ENCODE peak calls at places on chromosomes 12 and 14, in six cellular contexts. One of them, this sample, is unnamed.

GRCh38 chr12:65900912-65901672 is 76.8 kb downstream of the HMGA2 start:
- DNase-seq in ascending aorta: no peak
- DNase-seq in HL-60: no peak
- DNase-seq in body of pancreas: no peak
- DNase-seq in lower leg skin: no peak
- DNase-seq in GM20000: no peak
- DNase-seq in this sample: no peak

GRCh38 chr12:28777603-28778365 is 371.3 kb upstream of the FAR2 start:
- DNase-seq in ascending aorta: no peak
- DNase-seq in HL-60: no peak
- DNase-seq in body of pancreas: no peak
- DNase-seq in lower leg skin: no peak
- DNase-seq in GM20000: no peak
- DNase-seq in this sample: no peak

GRCh38 chr12:38892090-38892786 is 13.2 kb downstream of the CPNE8 start:
- DNase-seq in ascending aorta: no peak
- DNase-seq in HL-60: no peak
- DNase-seq in body of pancreas: peak
- DNase-seq in lower leg skin: no peak
- DNase-seq in GM20000: no peak
- DNase-seq in this sample: no peak

GRCh38 chr12:31228811-31229792 is 96.8 kb downstream of the SINHCAF start:
- DNase-seq in ascending aorta: no peak
- DNase-seq in HL-60: no peak
- DNase-seq in body of pancreas: peak
- DNase-seq in lower leg skin: no peak
- DNase-seq in GM20000: no peak
- DNase-seq in this sample: no peak

GRCh38 chr14:85093631-85094330 is 436.2 kb upstream of the FLRT2 start:
- DNase-seq in ascending aorta: no peak
- DNase-seq in HL-60: no peak
- DNase-seq in body of pancreas: no peak
- DNase-seq in lower leg skin: no peak
- DNase-seq in GM20000: no peak
- DNase-seq in this sample: no peak

GRCh38 chr12:10140001-10140400 is 10.0 kb upstream of the CLEC7A start:
- DNase-seq in ascending aorta: no peak
- DNase-seq in HL-60: peak
- DNase-seq in body of pancreas: peak
- DNase-seq in lower leg skin: no peak
- DNase-seq in GM20000: peak
- DNase-seq in this sample: peak

GRCh38 chr12:54379401-54380201 is 4.9 kb downstream of the ZNF385A start:
- DNase-seq in ascending aorta: peak
- DNase-seq in HL-60: peak
- DNase-seq in body of pancreas: peak
- DNase-seq in lower leg skin: peak
- DNase-seq in GM20000: peak
- DNase-seq in this sample: peak

GRCh38 chr14:58812050-58812690 is 174.4 kb downstream of the DACT1 start:
- DNase-seq in ascending aorta: no peak
- DNase-seq in HL-60: no peak
- DNase-seq in body of pancreas: no peak
- DNase-seq in lower leg skin: no peak
- DNase-seq in GM20000: peak
- DNase-seq in this sample: no peak

GRCh38 chr14:58805057-58805456 is 167.3 kb downstream of the DACT1 start:
- DNase-seq in ascending aorta: peak
- DNase-seq in HL-60: no peak
- DNase-seq in body of pancreas: no peak
- DNase-seq in lower leg skin: peak
- DNase-seq in GM20000: no peak
- DNase-seq in this sample: no peak

GRCh38 chr12:13004368-13004767 is 4.3 kb upstream of the HEBP1 start:
- DNase-seq in ascending aorta: no peak
- DNase-seq in HL-60: no peak
- DNase-seq in body of pancreas: no peak
- DNase-seq in lower leg skin: no peak
- DNase-seq in GM20000: no peak
- DNase-seq in this sample: no peak

GRCh38 chr12:102958830-102959176 is 1.3 kb downstream of the ASCL1 start:
- DNase-seq in ascending aorta: no peak
- DNase-seq in HL-60: no peak
- DNase-seq in body of pancreas: no peak
- DNase-seq in lower leg skin: no peak
- DNase-seq in GM20000: no peak
- DNase-seq in this sample: no peak

GRCh38 chr14:33229269-33229924 is 290.7 kb downstream of the NPAS3 start:
- DNase-seq in ascending aorta: no peak
- DNase-seq in HL-60: no peak
- DNase-seq in body of pancreas: peak
- DNase-seq in lower leg skin: no peak
- DNase-seq in GM20000: no peak
- DNase-seq in this sample: no peak

GRCh38 chr12:22684526-22685118 is 59.7 kb downstream of the ETNK1 start:
- DNase-seq in ascending aorta: no peak
- DNase-seq in HL-60: no peak
- DNase-seq in body of pancreas: no peak
- DNase-seq in lower leg skin: no peak
- DNase-seq in GM20000: peak
- DNase-seq in this sample: no peak

GRCh38 chr14:72256055-72256454 is 323.8 kb downstream of the RGS6 start:
- DNase-seq in ascending aorta: no peak
- DNase-seq in HL-60: no peak
- DNase-seq in body of pancreas: no peak
- DNase-seq in lower leg skin: no peak
- DNase-seq in GM20000: no peak
- DNase-seq in this sample: no peak

GRCh38 chr12:87302126-87302732 is 727.0 kb downstream of the C12orf50 start:
- DNase-seq in ascending aorta: no peak
- DNase-seq in HL-60: no peak
- DNase-seq in body of pancreas: no peak
- DNase-seq in lower leg skin: no peak
- DNase-seq in GM20000: no peak
- DNase-seq in this sample: no peak

GRCh38 chr12:6230321-6231110 is 30.3 kb downstream of the CD9 start:
- DNase-seq in ascending aorta: peak
- DNase-seq in HL-60: peak
- DNase-seq in body of pancreas: peak
- DNase-seq in lower leg skin: peak
- DNase-seq in GM20000: peak
- DNase-seq in this sample: no peak

GRCh38 chr12:28869197-28869596 is 279.9 kb upstream of the FAR2 start:
- DNase-seq in ascending aorta: no peak
- DNase-seq in HL-60: no peak
- DNase-seq in body of pancreas: no peak
- DNase-seq in lower leg skin: no peak
- DNase-seq in GM20000: no peak
- DNase-seq in this sample: no peak

GRCh38 chr12:131004166-131004565 is 50.5 kb downstream of the ADGRD1 start:
- DNase-seq in ascending aorta: no peak
- DNase-seq in HL-60: no peak
- DNase-seq in body of pancreas: no peak
- DNase-seq in lower leg skin: no peak
- DNase-seq in GM20000: peak
- DNase-seq in this sample: no peak

DNA sequence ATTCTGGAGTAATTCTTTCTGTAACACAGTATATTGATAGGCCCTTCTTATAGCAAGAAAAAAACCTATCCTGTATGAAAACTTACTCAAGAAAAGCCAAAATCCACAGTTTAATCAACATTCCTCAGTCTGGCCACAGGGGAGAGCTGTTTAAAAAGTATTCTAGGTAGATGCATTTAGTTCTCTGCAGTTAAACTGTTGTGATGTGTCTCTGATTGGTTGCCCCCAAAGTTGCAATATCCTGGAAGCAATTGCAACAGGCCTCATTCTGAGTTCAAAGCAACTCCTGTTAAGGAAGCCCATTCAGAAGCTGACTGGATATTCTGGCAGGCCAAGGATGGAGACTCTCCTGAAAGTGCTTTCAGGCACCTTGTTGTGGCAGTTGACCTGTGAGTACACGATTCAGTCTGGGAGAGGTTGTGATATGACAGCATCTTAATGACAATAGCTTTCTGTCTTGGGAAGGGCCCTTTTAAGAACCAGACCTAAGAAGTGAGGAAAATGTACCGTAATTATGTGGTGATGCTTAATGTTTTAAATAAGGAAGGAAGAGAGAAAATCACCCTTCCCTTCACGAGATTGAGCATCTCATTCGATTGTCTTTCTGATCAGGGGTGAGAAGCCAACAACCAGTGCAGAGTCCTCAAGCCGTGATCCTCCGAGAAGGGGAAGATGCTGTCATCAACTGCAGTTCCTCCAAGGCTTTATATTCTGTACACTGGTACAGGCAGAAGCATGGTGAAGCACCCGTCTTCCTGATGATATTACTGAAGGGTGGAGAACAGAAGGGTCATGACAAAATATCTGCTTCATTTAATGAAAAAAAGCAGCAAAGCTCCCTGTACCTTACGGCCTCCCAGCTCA is 420.7 kb downstream of the DAD1 start:
- DNase-seq in ascending aorta: no peak
- DNase-seq in HL-60: peak
- DNase-seq in body of pancreas: no peak
- DNase-seq in lower leg skin: no peak
- DNase-seq in GM20000: no peak
- DNase-seq in this sample: no peak
- TF ChIP-seq CTCF in ascending aorta: no peak
- TF ChIP-seq CTCF in HL-60: no peak
- TF ChIP-seq CTCF in body of pancreas: no peak
- TF ChIP-seq CTCF in lower leg skin: no peak
- TF ChIP-seq CTCF in GM20000: no peak
- TF ChIP-seq CTCF in this sample: no peak

DNA sequence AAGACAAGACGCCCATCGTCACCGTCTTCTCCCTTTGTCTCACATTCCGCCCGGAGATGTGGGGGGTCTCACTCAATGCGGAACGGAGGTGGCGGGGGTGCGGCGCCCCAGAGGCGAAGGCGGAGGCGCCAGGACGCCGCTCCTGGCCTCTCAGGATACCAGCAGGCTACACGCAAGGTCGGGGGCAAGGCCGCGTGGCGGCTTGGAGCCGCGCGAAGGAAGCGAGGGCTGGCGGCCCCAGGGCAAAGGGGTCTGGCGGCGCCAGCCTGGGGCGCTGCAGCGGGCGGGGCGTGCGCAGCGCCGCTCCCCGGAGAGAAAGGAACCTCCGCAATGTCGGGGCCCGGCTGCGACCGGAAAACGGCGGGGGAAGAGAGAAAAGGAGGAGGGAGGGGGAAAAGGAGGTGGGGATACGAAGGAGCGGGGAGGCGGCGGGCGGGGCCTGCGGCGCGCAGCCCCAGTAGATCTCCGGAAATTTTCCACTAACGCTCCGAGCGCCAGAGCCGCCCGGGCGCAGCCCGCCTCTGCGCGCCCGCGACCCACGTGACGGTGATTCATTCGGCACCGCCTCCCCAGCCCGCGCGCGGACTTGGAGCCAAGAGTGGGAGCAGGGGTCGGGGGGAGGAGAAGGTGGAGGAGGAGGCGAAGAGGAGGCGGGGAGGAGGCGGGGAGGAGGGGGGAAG is 10.5 kb upstream of the SLC38A2 start:
- DNase-seq in ascending aorta: peak
- DNase-seq in HL-60: peak
- DNase-seq in body of pancreas: peak
- DNase-seq in lower leg skin: peak
- DNase-seq in GM20000: peak
- DNase-seq in this sample: peak
- TF ChIP-seq CTCF in ascending aorta: no peak
- TF ChIP-seq CTCF in HL-60: no peak
- TF ChIP-seq CTCF in body of pancreas: peak
- TF ChIP-seq CTCF in lower leg skin: no peak
- TF ChIP-seq CTCF in GM20000: peak
- TF ChIP-seq CTCF in this sample: no peak

GRCh38 chr14:75196064-75196463 is 19.7 kb upstream of the TMED10 start:
- DNase-seq in ascending aorta: no peak
- DNase-seq in HL-60: no peak
- DNase-seq in body of pancreas: no peak
- DNase-seq in lower leg skin: no peak
- DNase-seq in GM20000: no peak
- DNase-seq in this sample: no peak
- TF ChIP-seq CTCF in ascending aorta: no peak
- TF ChIP-seq CTCF in HL-60: no peak
- TF ChIP-seq CTCF in body of pancreas: peak
- TF ChIP-seq CTCF in lower leg skin: no peak
- TF ChIP-seq CTCF in GM20000: no peak
- TF ChIP-seq CTCF in this sample: no peak

GRCh38 chr12:124160102-124160501 is 134.8 kb upstream of the RFLNA start:
- DNase-seq in ascending aorta: no peak
- DNase-seq in HL-60: no peak
- DNase-seq in body of pancreas: no peak
- DNase-seq in lower leg skin: no peak
- DNase-seq in GM20000: no peak
- DNase-seq in this sample: no peak

GRCh38 chr12:124167141-124167540 is 127.8 kb upstream of the RFLNA start:
- DNase-seq in ascending aorta: no peak
- DNase-seq in HL-60: no peak
- DNase-seq in body of pancreas: no peak
- DNase-seq in lower leg skin: no peak
- DNase-seq in GM20000: no peak
- DNase-seq in this sample: no peak

GRCh38 chr12:124159655-124160054 is 135.2 kb upstream of the RFLNA start:
- DNase-seq in ascending aorta: no peak
- DNase-seq in HL-60: no peak
- DNase-seq in body of pancreas: no peak
- DNase-seq in lower leg skin: no peak
- DNase-seq in GM20000: no peak
- DNase-seq in this sample: no peak

GRCh38 chr12:124165695-124166094 is 129.2 kb upstream of the RFLNA start:
- DNase-seq in ascending aorta: no peak
- DNase-seq in HL-60: no peak
- DNase-seq in body of pancreas: no peak
- DNase-seq in lower leg skin: no peak
- DNase-seq in GM20000: no peak
- DNase-seq in this sample: no peak

DNA sequence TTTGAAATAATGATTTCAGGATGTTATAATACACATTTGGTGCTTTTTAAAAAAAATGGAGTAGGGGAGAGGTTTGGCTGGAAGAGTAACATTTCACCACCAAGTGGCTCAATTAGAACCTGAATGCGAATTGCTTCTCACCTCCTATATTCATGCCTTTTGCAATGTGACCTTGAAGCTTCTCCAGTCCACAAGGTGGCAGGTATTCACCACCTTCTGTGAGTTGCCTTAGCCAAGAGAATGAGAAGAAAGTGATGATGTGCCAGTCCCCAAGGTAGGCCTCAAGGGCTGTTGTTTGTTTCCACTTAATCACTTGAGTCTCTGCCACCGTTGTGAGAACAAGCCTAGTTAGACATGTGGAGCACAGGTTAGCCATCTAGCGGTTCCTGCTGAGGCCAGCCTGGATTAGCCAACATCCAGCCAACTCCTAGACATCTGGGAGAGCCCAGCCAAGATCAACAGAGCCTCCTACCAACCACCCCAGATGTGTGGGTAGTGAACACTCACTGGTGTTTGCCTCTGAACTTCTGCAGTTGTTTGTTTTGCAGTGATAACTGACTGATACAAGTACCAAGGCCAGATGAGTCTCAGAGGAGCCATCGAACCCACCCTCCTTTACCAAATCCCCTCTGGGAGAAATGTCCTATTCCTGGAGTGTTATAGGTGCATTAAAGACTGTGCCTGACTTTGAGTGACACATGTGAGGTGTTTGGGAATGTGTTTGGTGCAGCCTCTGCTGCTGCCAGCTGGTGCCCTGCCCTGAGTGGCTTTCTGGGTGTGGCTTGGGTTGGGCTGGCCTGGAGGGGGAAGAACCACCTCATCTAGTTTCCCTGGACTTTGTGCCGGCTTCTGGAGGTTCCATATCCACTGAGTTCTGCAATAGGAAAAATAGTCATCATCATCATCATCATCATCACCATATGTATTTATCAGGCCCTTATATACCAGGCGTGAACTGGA is 132.5 kb upstream of the RFLNA start:
- DNase-seq in ascending aorta: no peak
- DNase-seq in HL-60: no peak
- DNase-seq in body of pancreas: no peak
- DNase-seq in lower leg skin: no peak
- DNase-seq in GM20000: no peak
- DNase-seq in this sample: no peak
- TF ChIP-seq CTCF in ascending aorta: no peak
- TF ChIP-seq CTCF in HL-60: no peak
- TF ChIP-seq CTCF in body of pancreas: no peak
- TF ChIP-seq CTCF in lower leg skin: no peak
- TF ChIP-seq CTCF in GM20000: no peak
- TF ChIP-seq CTCF in this sample: no peak

This sample was measured in endothelial cell.